ENCODE peak calls at places on chromosomes 13 and 19, in eight cellular contexts. T is mucosa of descending colon, W is HT-29, L is cardiac muscle cell, E is GM23248, B is caudate nucleus, N is upper lobe of right lung, R is pancreas. H is an unnamed sample.

GRCh38 chr19:35704218-35704617 is at the start of gene ZBTB32:
- DNase-seq in L (peak), W (no peak), B (no peak), R (no peak), E (peak), N (no peak), T (peak), H (no peak)

GRCh38 chr19:57867868-57868492 is 18.3 kb downstream of the ZNF587 start:
- DNase-seq in E (no peak), R (no peak), W (no peak), T (no peak), N (no peak), L (no peak), B (no peak), H (no peak)

GRCh38 chr13:109610517-109610916 is 175.9 kb downstream of the IRS2 start:
- DNase-seq in W (peak), R (no peak), L (peak), N (peak), E (peak), B (no peak), T (peak), H (no peak)

GRCh38 chr19:58007285-58007684 is 4.7 kb upstream of the ZNF606 start:
- DNase-seq in B (no peak), E (no peak), W (peak), T (no peak), L (peak), R (no peak), N (no peak), H (no peak)

GRCh38 chr19:35231956-35232746 is 3.6 kb upstream of the FAM187B start:
- DNase-seq in L (no peak), T (no peak), E (no peak), N (peak), R (no peak), B (no peak), W (no peak), H (no peak)

GRCh38 chr13:58434943-58435342 is 803.4 kb downstream of the PCDH17 start:
- DNase-seq in W (no peak), E (no peak), B (no peak), T (no peak), N (no peak), R (no peak), L (no peak), H (no peak)

GRCh38 chr19:12769689-12770088 is 5.7 kb downstream of the HOOK2 start:
- DNase-seq in T (peak), N (peak), R (no peak), W (no peak), E (no peak), B (no peak), L (peak), H (no peak)

GRCh38 chr13:105069106-105069505 is 1466.4 kb downstream of the EFNB2 start:
- DNase-seq in T (no peak), B (no peak), E (no peak), N (no peak), W (no peak), R (no peak), L (no peak), H (no peak)

GRCh38 chr13:46197299-46197975 is 14.3 kb upstream of the LRRC63 start:
- DNase-seq in W (no peak), B (no peak), T (no peak), L (no peak), E (peak), N (no peak), R (no peak), H (no peak)

H was measured in midbrain.